ENCODE peak calls at places on chromosomes 5 and 9, in six cellular contexts. One of them, this sample, is unnamed.

GRCh38 chr5:83900307-83900706 is 179.7 kb upstream of the HAPLN1 start:
- DNase-seq in HEK293T: no peak
- DNase-seq in NAMALWA: no peak
- DNase-seq in heart left ventricle: no peak
- DNase-seq in lower leg skin: no peak
- DNase-seq in kidney epithelial cell: no peak
- DNase-seq in this sample: no peak

GRCh38 chr5:55226027-55226933 is 835 bp downstream of the MCIDAS start:
- DNase-seq in kidney epithelial cell: no peak
- DNase-seq in lower leg skin: no peak
- DNase-seq in NAMALWA: peak; percentile 78
- DNase-seq in HEK293T: peak; percentile 89
- DNase-seq in heart left ventricle: peak; percentile 26
- DNase-seq in this sample: no peak

GRCh38 chr9:76162751-76163500 is 231.3 kb downstream of the RFK start:
- DNase-seq in lower leg skin: no peak
- DNase-seq in heart left ventricle: peak; percentile 33
- DNase-seq in HEK293T: no peak
- DNase-seq in kidney epithelial cell: no peak
- DNase-seq in NAMALWA: no peak
- DNase-seq in this sample: no peak

GRCh38 chr9:97534961-97535594 is 33.6 kb downstream of the TMOD1 start:
- DNase-seq in HEK293T: no peak
- DNase-seq in heart left ventricle: no peak
- DNase-seq in lower leg skin: peak; percentile 70
- DNase-seq in kidney epithelial cell: no peak
- DNase-seq in NAMALWA: no peak
- DNase-seq in this sample: peak; percentile 15

GRCh38 chr5:72301557-72301956 is 18.5 kb downstream of the MRPS27 start:
- DNase-seq in kidney epithelial cell: no peak
- DNase-seq in HEK293T: no peak
- DNase-seq in lower leg skin: no peak
- DNase-seq in heart left ventricle: no peak
- DNase-seq in NAMALWA: peak; percentile 88
- DNase-seq in this sample: no peak

GRCh38 chr9:130172858-130173461 is 756 bp downstream of the NCS1 start:
- DNase-seq in lower leg skin: no peak
- DNase-seq in heart left ventricle: no peak
- DNase-seq in kidney epithelial cell: no peak
- DNase-seq in NAMALWA: no peak
- DNase-seq in HEK293T: peak; percentile 38
- DNase-seq in this sample: no peak

GRCh38 chr9:136206602-136207333 is 1.8 kb upstream of the LHX3 start:
- DNase-seq in heart left ventricle: no peak
- DNase-seq in lower leg skin: no peak
- DNase-seq in NAMALWA: peak; percentile 79
- DNase-seq in kidney epithelial cell: no peak
- DNase-seq in HEK293T: no peak
- DNase-seq in this sample: no peak

GRCh38 chr9:36164989-36165388 is 4.2 kb upstream of the CCIN start:
- DNase-seq in heart left ventricle: no peak
- DNase-seq in NAMALWA: no peak
- DNase-seq in kidney epithelial cell: no peak
- DNase-seq in lower leg skin: no peak
- DNase-seq in HEK293T: no peak
- DNase-seq in this sample: no peak

GRCh38 chr5:181164076-181164952 is 16.9 kb downstream of the OR2V2 start:
- DNase-seq in lower leg skin: peak; percentile 28
- DNase-seq in NAMALWA: no peak
- DNase-seq in kidney epithelial cell: no peak
- DNase-seq in heart left ventricle: no peak
- DNase-seq in HEK293T: no peak
- DNase-seq in this sample: no peak

GRCh38 chr9:77944556-77945261 is 86.9 kb downstream of the GNAQ start:
- DNase-seq in NAMALWA: no peak
- DNase-seq in lower leg skin: no peak
- DNase-seq in HEK293T: peak; percentile 17
- DNase-seq in kidney epithelial cell: no peak
- DNase-seq in heart left ventricle: peak; percentile 53
- DNase-seq in this sample: no peak

GRCh38 chr5:69030663-69031062 is 63.2 kb upstream of the SLC30A5 start:
- DNase-seq in lower leg skin: no peak
- DNase-seq in kidney epithelial cell: no peak
- DNase-seq in HEK293T: no peak
- DNase-seq in heart left ventricle: no peak
- DNase-seq in NAMALWA: no peak
- DNase-seq in this sample: no peak

This sample was measured in uterus.